ENCODE peak calls at places on chromosome 12, in six cellular contexts. One of them, this sample, is unnamed.

GRCh38 chr12:219891-220352 is 6.0 kb upstream of the SLC6A12 start:
- DNase-seq in stimulated activated CD4-positive, alpha-beta T cell treated with anti-CD3 and anti-CD28 coated beads, Interleukin-1b, Interleukin-23, amount 100 ng/mL, for 48 hours: peak
- DNase-seq in HepG2: peak
- DNase-seq in activated B cell treated with CpG ODN at 0.5 μM for 24 hours: no peak
- DNase-seq in ELR: peak
- DNase-seq in CD4-positive, CD25-positive, alpha-beta regulatory T cell: peak
- DNase-seq in this sample: peak

GRCh38 chr12:22437031-22437806 is 102.7 kb upstream of the ST8SIA1 start:
- DNase-seq in stimulated activated CD4-positive, alpha-beta T cell treated with anti-CD3 and anti-CD28 coated beads, Interleukin-1b, Interleukin-23, amount 100 ng/mL, for 48 hours: no peak
- DNase-seq in CD4-positive, CD25-positive, alpha-beta regulatory T cell: no peak
- DNase-seq in HepG2: no peak
- DNase-seq in activated B cell treated with CpG ODN at 0.5 μM for 24 hours: no peak
- DNase-seq in ELR: no peak
- DNase-seq in this sample: no peak

GRCh38 chr12:90621927-90622326 is 333.0 kb downstream of the CCER1 start:
- DNase-seq in HepG2: no peak
- DNase-seq in activated B cell treated with CpG ODN at 0.5 μM for 24 hours: no peak
- DNase-seq in ELR: peak
- DNase-seq in CD4-positive, CD25-positive, alpha-beta regulatory T cell: no peak
- DNase-seq in stimulated activated CD4-positive, alpha-beta T cell treated with anti-CD3 and anti-CD28 coated beads, Interleukin-1b, Interleukin-23, amount 100 ng/mL, for 48 hours: no peak
- DNase-seq in this sample: no peak

GRCh38 chr12:23950775-23951391 is 1.4 kb upstream of the SOX5 start:
- DNase-seq in HepG2: peak
- DNase-seq in stimulated activated CD4-positive, alpha-beta T cell treated with anti-CD3 and anti-CD28 coated beads, Interleukin-1b, Interleukin-23, amount 100 ng/mL, for 48 hours: no peak
- DNase-seq in activated B cell treated with CpG ODN at 0.5 μM for 24 hours: no peak
- DNase-seq in ELR: no peak
- DNase-seq in CD4-positive, CD25-positive, alpha-beta regulatory T cell: no peak
- DNase-seq in this sample: no peak

GRCh38 chr12:106647793-106648514 is 65.2 kb downstream of the RFX4 start:
- DNase-seq in ELR: no peak
- DNase-seq in CD4-positive, CD25-positive, alpha-beta regulatory T cell: no peak
- DNase-seq in HepG2: no peak
- DNase-seq in stimulated activated CD4-positive, alpha-beta T cell treated with anti-CD3 and anti-CD28 coated beads, Interleukin-1b, Interleukin-23, amount 100 ng/mL, for 48 hours: no peak
- DNase-seq in activated B cell treated with CpG ODN at 0.5 μM for 24 hours: no peak
- DNase-seq in this sample: no peak

GRCh38 chr12:9717070-9717925 is 15.6 kb downstream of the CLECL1 start:
- DNase-seq in CD4-positive, CD25-positive, alpha-beta regulatory T cell: no peak
- DNase-seq in activated B cell treated with CpG ODN at 0.5 μM for 24 hours: no peak
- DNase-seq in HepG2: no peak
- DNase-seq in ELR: no peak
- DNase-seq in stimulated activated CD4-positive, alpha-beta T cell treated with anti-CD3 and anti-CD28 coated beads, Interleukin-1b, Interleukin-23, amount 100 ng/mL, for 48 hours: no peak
- DNase-seq in this sample: no peak

GRCh38 chr12:120758798-120759590 is 33.4 kb downstream of the ACADS start:
- DNase-seq in HepG2: no peak
- DNase-seq in ELR: no peak
- DNase-seq in stimulated activated CD4-positive, alpha-beta T cell treated with anti-CD3 and anti-CD28 coated beads, Interleukin-1b, Interleukin-23, amount 100 ng/mL, for 48 hours: no peak
- DNase-seq in CD4-positive, CD25-positive, alpha-beta regulatory T cell: no peak
- DNase-seq in activated B cell treated with CpG ODN at 0.5 μM for 24 hours: no peak
- DNase-seq in this sample: no peak

GRCh38 chr12:44846826-44847225 is 29.3 kb downstream of the NELL2 start:
- DNase-seq in CD4-positive, CD25-positive, alpha-beta regulatory T cell: no peak
- DNase-seq in ELR: no peak
- DNase-seq in activated B cell treated with CpG ODN at 0.5 μM for 24 hours: no peak
- DNase-seq in stimulated activated CD4-positive, alpha-beta T cell treated with anti-CD3 and anti-CD28 coated beads, Interleukin-1b, Interleukin-23, amount 100 ng/mL, for 48 hours: no peak
- DNase-seq in HepG2: no peak
- DNase-seq in this sample: no peak

GRCh38 chr12:49219417-49220026 is 30.6 kb upstream of the TUBA1A start:
- DNase-seq in activated B cell treated with CpG ODN at 0.5 μM for 24 hours: no peak
- DNase-seq in CD4-positive, CD25-positive, alpha-beta regulatory T cell: no peak
- DNase-seq in stimulated activated CD4-positive, alpha-beta T cell treated with anti-CD3 and anti-CD28 coated beads, Interleukin-1b, Interleukin-23, amount 100 ng/mL, for 48 hours: no peak
- DNase-seq in HepG2: no peak
- DNase-seq in ELR: no peak
- DNase-seq in this sample: no peak

GRCh38 chr12:80504389-80505153 is 60.5 kb downstream of the PTPRQ start:
- DNase-seq in ELR: peak
- DNase-seq in HepG2: no peak
- DNase-seq in activated B cell treated with CpG ODN at 0.5 μM for 24 hours: no peak
- DNase-seq in stimulated activated CD4-positive, alpha-beta T cell treated with anti-CD3 and anti-CD28 coated beads, Interleukin-1b, Interleukin-23, amount 100 ng/mL, for 48 hours: no peak
- DNase-seq in CD4-positive, CD25-positive, alpha-beta regulatory T cell: no peak
- DNase-seq in this sample: no peak

GRCh38 chr12:58041441-58041840 is 100.1 kb downstream of the ATP23 start:
- DNase-seq in HepG2: no peak
- DNase-seq in ELR: no peak
- DNase-seq in CD4-positive, CD25-positive, alpha-beta regulatory T cell: no peak
- DNase-seq in activated B cell treated with CpG ODN at 0.5 μM for 24 hours: no peak
- DNase-seq in stimulated activated CD4-positive, alpha-beta T cell treated with anti-CD3 and anti-CD28 coated beads, Interleukin-1b, Interleukin-23, amount 100 ng/mL, for 48 hours: no peak
- DNase-seq in this sample: no peak

This sample was measured in Jurkat, Clone E6-1.